ENCODE peak calls at places on chromosome 7, in five cellular contexts. One of them, this sample, is unnamed.

GRCh38 chr7:96942112-96942511 is 63.2 kb upstream of the DLX6 start:
- DNase-seq in nephron progenitor cell: no peak
- DNase-seq in activated effector memory CD4-positive, alpha-beta T cell treated with Interleukin-2 at 50 U/mL for 16 hours: no peak
- DNase-seq in ecto neural progenitor cell: no peak
- DNase-seq in NCI-H1105: no peak
- DNase-seq in this sample: no peak

GRCh38 chr7:7639847-7640220 is 718 bp upstream of the UMAD1 start:
- DNase-seq in nephron progenitor cell: no peak
- DNase-seq in activated effector memory CD4-positive, alpha-beta T cell treated with Interleukin-2 at 50 U/mL for 16 hours: no peak
- DNase-seq in ecto neural progenitor cell: no peak
- DNase-seq in NCI-H1105: no peak
- DNase-seq in this sample: no peak

GRCh38 chr7:149753370-149754233 is 19.8 kb downstream of the ZNF467 start:
- DNase-seq in nephron progenitor cell: peak; percentile 81
- DNase-seq in activated effector memory CD4-positive, alpha-beta T cell treated with Interleukin-2 at 50 U/mL for 16 hours: no peak
- DNase-seq in ecto neural progenitor cell: peak; percentile 68
- DNase-seq in NCI-H1105: no peak
- DNase-seq in this sample: no peak

GRCh38 chr7:65980478-65981250 is 1.3 kb downstream of the GUSB start:
- DNase-seq in nephron progenitor cell: peak; percentile 18
- DNase-seq in activated effector memory CD4-positive, alpha-beta T cell treated with Interleukin-2 at 50 U/mL for 16 hours: peak; percentile 37
- DNase-seq in ecto neural progenitor cell: no peak
- DNase-seq in NCI-H1105: no peak
- DNase-seq in this sample: peak; percentile 69

GRCh38 chr7:18583305-18583704 is 87.8 kb downstream of the HDAC9 start:
- DNase-seq in nephron progenitor cell: no peak
- DNase-seq in activated effector memory CD4-positive, alpha-beta T cell treated with Interleukin-2 at 50 U/mL for 16 hours: no peak
- DNase-seq in ecto neural progenitor cell: no peak
- DNase-seq in NCI-H1105: no peak
- DNase-seq in this sample: no peak

GRCh38 chr7:77887567-77887966 is 89.0 kb downstream of the PHTF2 start:
- DNase-seq in nephron progenitor cell: no peak
- DNase-seq in activated effector memory CD4-positive, alpha-beta T cell treated with Interleukin-2 at 50 U/mL for 16 hours: no peak
- DNase-seq in ecto neural progenitor cell: no peak
- DNase-seq in NCI-H1105: no peak
- DNase-seq in this sample: no peak

GRCh38 chr7:101518348-101518747 is 110.7 kb downstream of the MYL10 start:
- DNase-seq in nephron progenitor cell: peak; percentile 61
- DNase-seq in activated effector memory CD4-positive, alpha-beta T cell treated with Interleukin-2 at 50 U/mL for 16 hours: no peak
- DNase-seq in ecto neural progenitor cell: no peak
- DNase-seq in NCI-H1105: no peak
- DNase-seq in this sample: no peak

GRCh38 chr7:47743898-47744612 is 162.1 kb upstream of the TNS3 start:
- DNase-seq in nephron progenitor cell: peak; percentile 79
- DNase-seq in activated effector memory CD4-positive, alpha-beta T cell treated with Interleukin-2 at 50 U/mL for 16 hours: no peak
- DNase-seq in ecto neural progenitor cell: peak; percentile 61
- DNase-seq in NCI-H1105: no peak
- DNase-seq in this sample: no peak

GRCh38 chr7:50687096-50687495 is 95.6 kb downstream of the GRB10 start:
- DNase-seq in nephron progenitor cell: no peak
- DNase-seq in activated effector memory CD4-positive, alpha-beta T cell treated with Interleukin-2 at 50 U/mL for 16 hours: no peak
- DNase-seq in ecto neural progenitor cell: no peak
- DNase-seq in NCI-H1105: no peak
- DNase-seq in this sample: no peak

GRCh38 chr7:19665399-19666008 is 43.3 kb downstream of the POLR1F start:
- DNase-seq in nephron progenitor cell: no peak
- DNase-seq in activated effector memory CD4-positive, alpha-beta T cell treated with Interleukin-2 at 50 U/mL for 16 hours: no peak
- DNase-seq in ecto neural progenitor cell: no peak
- DNase-seq in NCI-H1105: peak; percentile 45
- DNase-seq in this sample: no peak

GRCh38 chr7:140771826-140772225 is 75.3 kb downstream of the NDUFB2 start:
- DNase-seq in nephron progenitor cell: no peak
- DNase-seq in activated effector memory CD4-positive, alpha-beta T cell treated with Interleukin-2 at 50 U/mL for 16 hours: no peak
- DNase-seq in ecto neural progenitor cell: no peak
- DNase-seq in NCI-H1105: no peak
- DNase-seq in this sample: no peak

GRCh38 chr7:150322833-150323681 is at the start of the genes ACTR3C and LRRC61:
- DNase-seq in nephron progenitor cell: no peak
- DNase-seq in activated effector memory CD4-positive, alpha-beta T cell treated with Interleukin-2 at 50 U/mL for 16 hours: peak; percentile 49
- DNase-seq in ecto neural progenitor cell: peak; percentile 75
- DNase-seq in NCI-H1105: peak; percentile 78
- DNase-seq in this sample: peak; percentile 62

GRCh38 chr7:137142376-137142775 is 201.2 kb downstream of the PTN start:
- DNase-seq in nephron progenitor cell: no peak
- DNase-seq in activated effector memory CD4-positive, alpha-beta T cell treated with Interleukin-2 at 50 U/mL for 16 hours: no peak
- DNase-seq in ecto neural progenitor cell: no peak
- DNase-seq in NCI-H1105: no peak
- DNase-seq in this sample: no peak

GRCh38 chr7:126079151-126079550 is 1149.5 kb upstream of the POT1 start:
- DNase-seq in nephron progenitor cell: no peak
- DNase-seq in activated effector memory CD4-positive, alpha-beta T cell treated with Interleukin-2 at 50 U/mL for 16 hours: no peak
- DNase-seq in ecto neural progenitor cell: no peak
- DNase-seq in NCI-H1105: no peak
- DNase-seq in this sample: no peak

GRCh38 chr7:76023002-76023401 is 24.8 kb downstream of the STYXL1 start:
- DNase-seq in nephron progenitor cell: no peak
- DNase-seq in activated effector memory CD4-positive, alpha-beta T cell treated with Interleukin-2 at 50 U/mL for 16 hours: no peak
- DNase-seq in ecto neural progenitor cell: no peak
- DNase-seq in NCI-H1105: no peak
- DNase-seq in this sample: no peak

GRCh38 chr7:1368682-1369571 is 90.3 kb downstream of the MICALL2 start:
- DNase-seq in nephron progenitor cell: peak; percentile 97
- DNase-seq in activated effector memory CD4-positive, alpha-beta T cell treated with Interleukin-2 at 50 U/mL for 16 hours: no peak
- DNase-seq in ecto neural progenitor cell: peak; percentile 97
- DNase-seq in NCI-H1105: peak; percentile 87
- DNase-seq in this sample: no peak

GRCh38 chr7:79770053-79770452 is 316.6 kb upstream of the MAGI2 start:
- DNase-seq in nephron progenitor cell: no peak
- DNase-seq in activated effector memory CD4-positive, alpha-beta T cell treated with Interleukin-2 at 50 U/mL for 16 hours: no peak
- DNase-seq in ecto neural progenitor cell: no peak
- DNase-seq in NCI-H1105: no peak
- DNase-seq in this sample: no peak

GRCh38 chr7:104956753-104957450 is 57.1 kb upstream of the KMT2E start:
- DNase-seq in nephron progenitor cell: no peak
- DNase-seq in activated effector memory CD4-positive, alpha-beta T cell treated with Interleukin-2 at 50 U/mL for 16 hours: no peak
- DNase-seq in ecto neural progenitor cell: no peak
- DNase-seq in NCI-H1105: no peak
- DNase-seq in this sample: peak; percentile 29

GRCh38 chr7:24881622-24882021 is 98.4 kb downstream of the OSBPL3 start:
- DNase-seq in nephron progenitor cell: no peak
- DNase-seq in activated effector memory CD4-positive, alpha-beta T cell treated with Interleukin-2 at 50 U/mL for 16 hours: no peak
- DNase-seq in ecto neural progenitor cell: no peak
- DNase-seq in NCI-H1105: no peak
- DNase-seq in this sample: no peak

GRCh38 chr7:21945374-21946227 is at the start of gene CDCA7L:
- DNase-seq in nephron progenitor cell: peak; percentile 78
- DNase-seq in activated effector memory CD4-positive, alpha-beta T cell treated with Interleukin-2 at 50 U/mL for 16 hours: no peak
- DNase-seq in ecto neural progenitor cell: peak; percentile 87
- DNase-seq in NCI-H1105: peak; percentile 82
- DNase-seq in this sample: peak; percentile 83

GRCh38 chr7:129438839-129439640 is 4.8 kb downstream of the STRIP2 start:
- DNase-seq in nephron progenitor cell: no peak
- DNase-seq in activated effector memory CD4-positive, alpha-beta T cell treated with Interleukin-2 at 50 U/mL for 16 hours: no peak
- DNase-seq in ecto neural progenitor cell: no peak
- DNase-seq in NCI-H1105: no peak
- DNase-seq in this sample: no peak

GRCh38 chr7:100167912-100168323 is 499 bp downstream of the GAL3ST4 start:
- DNase-seq in nephron progenitor cell: peak; percentile 37
- DNase-seq in activated effector memory CD4-positive, alpha-beta T cell treated with Interleukin-2 at 50 U/mL for 16 hours: no peak
- DNase-seq in ecto neural progenitor cell: no peak
- DNase-seq in NCI-H1105: peak; percentile 26
- DNase-seq in this sample: peak; percentile 56

GRCh38 chr7:128913856-128914565 is 3.5 kb upstream of the KCP start:
- DNase-seq in nephron progenitor cell: no peak
- DNase-seq in activated effector memory CD4-positive, alpha-beta T cell treated with Interleukin-2 at 50 U/mL for 16 hours: no peak
- DNase-seq in ecto neural progenitor cell: peak; percentile 41
- DNase-seq in NCI-H1105: no peak
- DNase-seq in this sample: no peak

GRCh38 chr7:116500071-116500853 is 724 bp downstream of the CAV2 start:
- DNase-seq in nephron progenitor cell: peak; percentile 21
- DNase-seq in activated effector memory CD4-positive, alpha-beta T cell treated with Interleukin-2 at 50 U/mL for 16 hours: peak; percentile 5
- DNase-seq in ecto neural progenitor cell: peak; percentile 61
- DNase-seq in NCI-H1105: no peak
- DNase-seq in this sample: peak; percentile 19

GRCh38 chr7:29314148-29314547 is 119.6 kb downstream of the CHN2 start:
- DNase-seq in nephron progenitor cell: no peak
- DNase-seq in activated effector memory CD4-positive, alpha-beta T cell treated with Interleukin-2 at 50 U/mL for 16 hours: no peak
- DNase-seq in ecto neural progenitor cell: no peak
- DNase-seq in NCI-H1105: no peak
- DNase-seq in this sample: no peak

GRCh38 chr7:129684777-129685176 is 73.3 kb downstream of the NRF1 start:
- DNase-seq in nephron progenitor cell: no peak
- DNase-seq in activated effector memory CD4-positive, alpha-beta T cell treated with Interleukin-2 at 50 U/mL for 16 hours: no peak
- DNase-seq in ecto neural progenitor cell: no peak
- DNase-seq in NCI-H1105: no peak
- DNase-seq in this sample: no peak

GRCh38 chr7:130904031-130904757 is 170.2 kb upstream of the KLF14 start:
- DNase-seq in nephron progenitor cell: no peak
- DNase-seq in activated effector memory CD4-positive, alpha-beta T cell treated with Interleukin-2 at 50 U/mL for 16 hours: no peak
- DNase-seq in ecto neural progenitor cell: no peak
- DNase-seq in NCI-H1105: no peak
- DNase-seq in this sample: no peak

GRCh38 chr7:84729284-84729683 is 457.6 kb downstream of the SEMA3D start:
- DNase-seq in nephron progenitor cell: no peak
- DNase-seq in activated effector memory CD4-positive, alpha-beta T cell treated with Interleukin-2 at 50 U/mL for 16 hours: no peak
- DNase-seq in ecto neural progenitor cell: no peak
- DNase-seq in NCI-H1105: no peak
- DNase-seq in this sample: no peak

GRCh38 chr7:136528329-136528728 is 340.1 kb upstream of the CHRM2 start:
- DNase-seq in nephron progenitor cell: no peak
- DNase-seq in activated effector memory CD4-positive, alpha-beta T cell treated with Interleukin-2 at 50 U/mL for 16 hours: no peak
- DNase-seq in ecto neural progenitor cell: no peak
- DNase-seq in NCI-H1105: no peak
- DNase-seq in this sample: no peak

GRCh38 chr7:80883188-80884025 is 35.4 kb downstream of the SEMA3C start:
- DNase-seq in nephron progenitor cell: no peak
- DNase-seq in activated effector memory CD4-positive, alpha-beta T cell treated with Interleukin-2 at 50 U/mL for 16 hours: no peak
- DNase-seq in ecto neural progenitor cell: no peak
- DNase-seq in NCI-H1105: no peak
- DNase-seq in this sample: no peak

GRCh38 chr7:29177963-29178612 is 16.5 kb upstream of the CHN2 start:
- DNase-seq in nephron progenitor cell: no peak
- DNase-seq in activated effector memory CD4-positive, alpha-beta T cell treated with Interleukin-2 at 50 U/mL for 16 hours: no peak
- DNase-seq in ecto neural progenitor cell: no peak
- DNase-seq in NCI-H1105: no peak
- DNase-seq in this sample: peak; percentile 45

GRCh38 chr7:1928555-1929348 is 258.7 kb downstream of the ELFN1 start:
- DNase-seq in nephron progenitor cell: no peak
- DNase-seq in activated effector memory CD4-positive, alpha-beta T cell treated with Interleukin-2 at 50 U/mL for 16 hours: no peak
- DNase-seq in ecto neural progenitor cell: no peak
- DNase-seq in NCI-H1105: no peak
- DNase-seq in this sample: peak; percentile 81